ENCODE peak calls at places on chromosomes 12 and 14, in four cellular contexts. K is adrenal gland, N is cardiac muscle cell, F is fibroblast of villous mesenchyme. L is an unnamed sample.

GRCh38 chr14:61925043-61925442 is 162.8 kb downstream of the SNAPC1 start:
- DNase-seq in K (no peak), N (peak), F (peak), L (no peak)

GRCh38 chr12:106741247-106741646 is 33.2 kb upstream of the RIC8B start:
- DNase-seq in K (no peak), N (no peak), F (no peak), L (no peak)

GRCh38 chr12:46886541-46887041 is 60.8 kb upstream of the SLC38A4 start:
- DNase-seq in K (no peak), N (no peak), F (no peak), L (no peak)

GRCh38 chr12:70619471-70620152 is 17.6 kb downstream of the PTPRB start:
- DNase-seq in K (no peak), N (no peak), F (no peak), L (no peak)

GRCh38 chr12:117169548-117169947 is 20.7 kb downstream of the FBXO21 start:
- DNase-seq in K (peak), N (no peak), F (no peak), L (no peak)

GRCh38 chr12:127479256-127479655 is 787.7 kb upstream of the TMEM132C start:
- DNase-seq in K (no peak), N (no peak), F (no peak), L (no peak)

GRCh38 chr14:20613094-20614037 is 22.2 kb upstream of the RNASE12 start:
- DNase-seq in K (peak), N (peak), F (peak), L (no peak)

GRCh38 chr12:90333939-90334338 is 621.0 kb downstream of the CCER1 start:
- DNase-seq in K (no peak), N (no peak), F (no peak), L (no peak)

GRCh38 chr12:120849765-120850164 is 54.4 kb downstream of the SPPL3 start:
- DNase-seq in K (peak), N (peak), F (peak), L (no peak)

GRCh38 chr12:126770188-126770587 is 1496.8 kb upstream of the TMEM132C start:
- DNase-seq in K (no peak), N (no peak), F (no peak), L (no peak)

GRCh38 chr14:55847766-55848165 is 267.8 kb downstream of the KTN1 start:
- DNase-seq in K (no peak), N (no peak), F (peak), L (no peak)

GRCh38 chr14:104591506-104592291 is 12.1 kb downstream of the C14orf180 start:
- DNase-seq in K (no peak), N (no peak), F (no peak), L (no peak)

GRCh38 chr12:42372154-42372791 is 46.3 kb downstream of the PPHLN1 start:
- DNase-seq in K (no peak), N (peak), F (peak), L (no peak)

DNA sequence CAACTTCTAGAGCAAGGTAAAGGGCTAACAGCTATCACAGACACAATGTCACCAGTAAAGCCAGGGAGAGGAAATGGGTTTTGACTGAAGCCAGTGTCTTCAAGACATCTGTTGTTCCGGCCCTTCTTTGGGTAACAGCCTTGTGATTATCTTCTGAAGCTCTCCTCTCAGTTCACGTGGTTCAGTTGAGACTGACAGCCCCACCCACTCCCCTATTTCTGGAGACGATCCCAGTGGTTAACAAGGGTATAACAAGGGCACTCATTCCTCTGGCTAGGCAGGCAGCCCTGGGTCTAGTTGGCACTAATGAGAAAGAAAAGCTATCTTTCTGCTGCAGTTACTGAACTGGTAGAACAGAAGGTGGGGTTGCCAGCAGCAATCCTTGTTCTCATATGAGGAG is 6.9 kb downstream of the GNPTAB start:
- DNase-seq in K (peak), N (peak), F (peak), L (no peak)
- TF ChIP-seq CTCF in K (peak), N (peak), F (peak), L (peak)

GRCh38 chr14:88129306-88130056 is 124.5 kb downstream of the GPR65 start:
- DNase-seq in K (peak), N (peak), F (peak), L (no peak)

GRCh38 chr14:88128811-88129210 is 123.9 kb downstream of the GPR65 start:
- DNase-seq in K (peak), N (no peak), F (no peak), L (no peak)

GRCh38 chr14:88130057-88130432 is 125.1 kb downstream of the GPR65 start:
- DNase-seq in K (no peak), N (no peak), F (no peak), L (no peak)
- TF ChIP-seq CTCF in K (no peak), N (no peak), F (no peak), L (no peak)

GRCh38 chr14:37642125-37642524 is 46.7 kb downstream of the TTC6 start:
- DNase-seq in K (no peak), N (no peak), F (no peak), L (no peak)

GRCh38 chr14:37638599-37638998 is 43.2 kb downstream of the TTC6 start:
- DNase-seq in K (no peak), N (no peak), F (no peak), L (no peak)

GRCh38 chr14:37641117-37641516 is 45.7 kb downstream of the TTC6 start:
- DNase-seq in K (no peak), N (no peak), F (peak), L (no peak)

DNA sequence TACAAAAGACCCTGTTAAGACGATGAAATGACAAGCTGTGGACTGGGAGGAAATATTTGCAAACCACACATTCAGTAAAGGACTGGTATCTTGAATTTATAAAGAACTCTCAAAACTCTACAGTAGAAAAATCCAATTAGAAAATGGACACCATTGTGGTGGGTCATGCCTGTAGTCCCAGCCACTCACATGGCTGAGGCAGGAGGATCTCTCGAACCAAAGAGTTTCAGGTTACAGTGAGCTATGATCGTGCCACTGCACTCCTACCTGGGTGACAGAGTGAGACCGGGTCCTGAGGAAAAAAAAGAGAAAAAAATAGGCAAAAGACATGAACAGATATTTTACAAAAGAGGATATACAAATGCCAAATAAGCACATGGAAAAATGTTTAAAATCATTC is 41.9 kb downstream of the TTC6 start:
- DNase-seq in K (no peak), N (no peak), F (no peak), L (no peak)
- TF ChIP-seq CTCF in K (no peak), N (no peak), F (no peak), L (no peak)

DNA sequence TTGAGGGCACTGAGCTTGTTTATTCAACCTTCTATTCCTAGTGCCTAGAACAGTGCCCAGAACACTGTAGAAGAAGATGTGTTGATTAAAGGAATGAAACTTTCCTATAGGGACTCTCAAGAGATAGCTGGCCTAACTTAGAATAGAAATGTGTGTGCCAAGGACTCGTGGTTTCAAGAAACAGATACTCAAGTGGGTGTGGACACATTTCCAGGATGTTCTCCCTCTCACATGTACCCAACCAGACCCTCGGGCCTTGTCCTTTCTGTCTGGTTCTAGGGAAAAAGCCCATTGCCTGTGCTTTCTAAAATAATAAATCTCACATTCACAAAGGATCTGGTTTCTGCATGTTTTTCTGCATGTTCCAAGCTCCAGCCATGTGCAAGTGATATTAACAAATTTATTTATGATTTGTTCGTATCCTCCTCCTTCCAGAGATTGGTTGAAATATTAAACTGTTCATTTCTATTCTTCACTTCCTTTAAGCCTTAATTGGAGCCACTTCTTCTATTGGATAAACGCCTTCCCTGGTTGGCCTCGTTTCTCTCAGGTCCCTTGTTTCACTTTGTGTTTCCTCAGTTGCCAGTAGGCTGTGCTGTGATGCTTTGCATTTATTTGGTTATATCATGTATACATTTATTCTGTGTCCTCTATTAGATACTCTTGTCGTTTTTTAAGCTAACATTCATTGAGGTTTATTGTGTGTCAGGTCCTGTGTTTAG is 89.8 kb downstream of the CRADD start:
- DNase-seq in K (peak), N (peak), F (peak), L (no peak)
- TF ChIP-seq CTCF in K (peak), N (peak), F (peak), L (peak)

DNA sequence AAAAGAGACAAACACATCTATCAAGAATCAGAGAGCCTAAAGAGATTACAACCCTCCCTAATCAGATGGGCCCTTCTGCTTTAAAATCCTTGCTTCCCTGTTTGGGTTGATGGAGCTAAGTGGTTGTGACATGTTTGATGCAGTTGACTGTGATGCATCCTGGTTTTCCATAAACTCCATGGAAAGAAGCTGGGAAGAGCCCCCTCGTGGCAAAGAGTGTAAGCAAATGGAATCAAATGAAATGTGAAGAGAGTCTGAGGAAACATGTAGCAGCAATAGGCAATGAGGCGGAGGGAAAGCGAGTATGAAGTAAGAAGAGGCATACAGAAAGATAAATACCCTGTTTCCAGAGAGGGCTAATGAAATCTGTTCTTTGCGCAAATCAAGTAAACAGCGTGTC is 70.4 kb upstream of the SLCO1C1 start:
- DNase-seq in K (no peak), N (peak), F (peak), L (no peak)
- TF ChIP-seq CTCF in K (no peak), N (peak), F (peak), L (peak)

GRCh38 chr14:76947078-76947837 is 81.2 kb downstream of the IRF2BPL start:
- DNase-seq in K (peak), N (peak), F (peak), L (peak)
- TF ChIP-seq CTCF in K (peak), N (peak), F (peak), L (peak)

GRCh38 chr12:47942327-47943230 is 20.8 kb upstream of the TMEM106C start:
- DNase-seq in K (peak), N (no peak), F (no peak), L (no peak)
- TF ChIP-seq CTCF in K (no peak), N (peak), F (peak), L (no peak)

DNA sequence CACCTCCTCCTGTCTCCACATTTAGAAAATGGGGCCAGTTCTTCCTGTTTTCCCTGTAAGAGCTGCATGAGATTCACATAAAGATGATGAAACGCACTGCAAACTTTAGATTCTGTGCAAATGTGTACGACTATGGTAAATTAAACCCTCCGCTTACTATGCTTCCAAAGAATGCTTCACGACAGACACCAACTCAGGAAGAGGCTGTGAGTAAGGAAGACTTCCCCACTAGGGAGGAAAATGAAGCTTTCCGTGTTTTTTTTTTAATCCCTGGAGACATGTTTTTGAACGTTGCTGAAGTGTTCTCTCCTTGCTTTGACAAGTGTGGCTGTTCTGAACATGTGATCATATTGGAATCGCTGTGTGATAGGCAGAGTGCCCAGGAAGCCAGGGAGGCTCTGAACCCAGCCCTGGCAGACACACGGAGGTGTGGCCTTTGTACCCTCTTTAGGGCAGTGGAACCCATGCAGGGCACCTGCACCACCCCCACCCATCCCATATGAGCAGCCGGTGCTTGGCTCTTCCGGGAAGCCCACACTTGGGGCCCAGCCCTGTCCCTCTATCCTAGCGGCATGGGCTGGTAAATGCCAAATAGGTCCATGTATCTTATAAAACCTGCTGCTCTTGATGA is 7.5 kb upstream of the SYNE3 start:
- DNase-seq in K (no peak), N (no peak), F (peak), L (no peak)
- TF ChIP-seq CTCF in K (no peak), N (peak), F (peak), L (no peak)

DNA sequence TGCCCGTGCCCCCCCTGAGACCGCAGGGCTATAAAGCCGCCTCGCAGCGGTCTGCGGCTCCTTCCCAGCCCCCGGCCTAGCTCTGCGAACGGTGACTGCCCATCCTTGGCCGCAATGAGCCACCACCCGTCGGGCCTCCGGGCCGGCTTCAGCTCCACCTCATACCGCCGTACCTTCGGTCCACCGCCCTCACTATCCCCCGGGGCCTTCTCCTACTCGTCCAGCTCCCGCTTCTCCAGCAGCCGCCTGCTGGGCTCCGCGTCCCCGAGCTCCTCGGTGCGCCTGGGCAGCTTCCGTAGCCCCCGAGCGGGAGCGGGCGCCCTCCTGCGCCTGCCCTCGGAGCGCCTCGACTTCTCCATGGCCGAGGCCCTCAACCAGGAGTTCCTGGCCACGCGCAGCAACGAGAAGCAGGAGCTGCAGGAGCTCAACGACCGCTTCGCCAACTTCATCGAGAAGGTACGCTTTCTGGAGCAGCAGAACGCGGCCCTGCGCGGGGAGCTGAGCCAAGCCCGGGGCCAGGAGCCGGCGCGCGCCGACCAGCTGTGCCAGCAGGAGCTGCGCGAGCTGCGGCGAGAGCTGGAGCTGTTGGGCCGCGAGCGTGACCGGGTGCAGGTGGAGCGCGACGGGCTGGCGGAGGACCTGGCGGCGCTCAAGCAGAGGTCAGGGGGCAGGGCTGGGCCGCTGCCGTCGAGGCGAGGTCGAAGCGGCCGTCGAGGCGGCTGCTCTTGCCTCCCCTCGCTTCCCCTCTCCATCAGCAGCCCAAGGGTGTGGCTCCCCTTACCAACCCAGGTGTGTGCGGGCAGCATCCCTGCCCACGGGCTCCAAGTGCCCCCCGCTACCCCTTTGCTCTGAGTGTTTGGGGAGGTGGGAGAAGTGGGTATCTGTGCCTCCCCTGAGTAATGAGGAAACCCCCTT is at the start of gene PRPH:
- DNase-seq in K (no peak), N (peak), F (no peak), L (no peak)
- TF ChIP-seq CTCF in K (no peak), N (peak), F (no peak), L (no peak)